ENCODE peak calls at places on chromosome 5, in nine cellular contexts. N, D, Y, C, Q, L, E, A and O are unnamed samples.

GRCh38 chr5:2904399-2904798 is 152.9 kb upstream of the IRX2 start:
- DNase-seq in N (peak), D (no peak), Y (no peak), C (no peak), Q (no peak), L (peak), E (no peak), A (no peak), O (no peak)

GRCh38 chr5:57470339-57470738 is 12.3 kb downstream of the ACTBL2 start:
- DNase-seq in N (no peak), D (no peak), Y (no peak), C (no peak), Q (no peak), L (no peak), E (no peak), A (no peak), O (no peak)

GRCh38 chr5:38926121-38926520 is 80.3 kb downstream of the OSMR start:
- DNase-seq in N (no peak), D (peak), Y (peak), C (no peak), Q (no peak), L (no peak), E (no peak), A (no peak), O (no peak)

GRCh38 chr5:144028644-144029043 is 141.8 kb downstream of the YIPF5 start:
- DNase-seq in N (no peak), D (peak), Y (peak), C (peak), Q (no peak), L (no peak), E (no peak), A (no peak), O (no peak)

GRCh38 chr5:172630482-172630881 is 10.6 kb upstream of the NEURL1B start:
- DNase-seq in N (no peak), D (no peak), Y (no peak), C (no peak), Q (peak), L (peak), E (no peak), A (no peak), O (no peak)

GRCh38 chr5:2762744-2763532 is 11.5 kb upstream of the IRX2 start:
- DNase-seq in N (no peak), D (no peak), Y (no peak), C (no peak), Q (no peak), L (no peak), E (no peak), A (no peak), O (no peak)

GRCh38 chr5:5497132-5497748 is 74.8 kb downstream of the ICE1 start:
- DNase-seq in N (no peak), D (peak), Y (peak), C (peak), Q (peak), L (no peak), E (no peak), A (peak), O (peak)

GRCh38 chr5:149829954-149830353 is 99.8 kb downstream of the PPARGC1B start:
- DNase-seq in N (no peak), D (no peak), Y (no peak), C (no peak), Q (no peak), L (no peak), E (no peak), A (no peak), O (peak)

GRCh38 chr5:157049605-157050004 is 9.3 kb downstream of the HAVCR1 start:
- DNase-seq in N (no peak), D (no peak), Y (no peak), C (no peak), Q (no peak), L (no peak), E (no peak), A (no peak), O (no peak)

GRCh38 chr5:10250804-10251276 is 760 bp downstream of the CCT5 start:
- DNase-seq in N (no peak), D (peak), Y (peak), C (no peak), Q (no peak), L (no peak), E (no peak), A (no peak), O (peak)

GRCh38 chr5:113806250-113806649 is 292.8 kb downstream of the YTHDC2 start:
- DNase-seq in N (no peak), D (peak), Y (peak), C (no peak), Q (no peak), L (no peak), E (no peak), A (no peak), O (no peak)

GRCh38 chr5:66896207-66896606 is 300.0 kb downstream of the MAST4 start:
- DNase-seq in N (no peak), D (no peak), Y (peak), C (no peak), Q (no peak), L (no peak), E (no peak), A (no peak), O (peak)

GRCh38 chr5:68647743-68648142 is 432.2 kb downstream of the PIK3R1 start:
- DNase-seq in N (no peak), D (no peak), Y (no peak), C (no peak), Q (no peak), L (no peak), E (no peak), A (no peak), O (no peak)

GRCh38 chr5:10701567-10702039 is 59.4 kb downstream of the DAP start:
- DNase-seq in N (no peak), D (peak), Y (peak), C (no peak), Q (no peak), L (no peak), E (no peak), A (no peak), O (peak)

GRCh38 chr5:55232194-55232984 is 1.0 kb downstream of the CCNO start:
- DNase-seq in N (no peak), D (peak), Y (no peak), C (peak), Q (peak), L (no peak), E (peak), A (no peak), O (peak)

GRCh38 chr5:1368236-1368635 is 23.3 kb upstream of the CLPTM1L start:
- DNase-seq in N (no peak), D (no peak), Y (no peak), C (no peak), Q (no peak), L (no peak), E (no peak), A (no peak), O (no peak)

GRCh38 chr5:61334224-61335196 is 2.5 kb downstream of the ZSWIM6 start:
- DNase-seq in N (no peak), D (peak), Y (peak), C (no peak), Q (no peak), L (no peak), E (no peak), A (no peak), O (no peak)

GRCh38 chr5:107651326-107651725 is 19.4 kb downstream of the EFNA5 start:
- DNase-seq in N (no peak), D (no peak), Y (no peak), C (no peak), Q (no peak), L (no peak), E (no peak), A (no peak), O (no peak)

GRCh38 chr5:57171818-57172465 is 1.9 kb upstream of the GPBP1 start:
- DNase-seq in N (no peak), D (no peak), Y (peak), C (no peak), Q (peak), L (peak), E (peak), A (no peak), O (peak)

GRCh38 chr5:130268489-130268888 is 364.2 kb downstream of the CHSY3 start:
- DNase-seq in N (no peak), D (no peak), Y (no peak), C (no peak), Q (no peak), L (no peak), E (no peak), A (no peak), O (no peak)

GRCh38 chr5:155260798-155261197 is 247.2 kb downstream of the KIF4B start:
- DNase-seq in N (no peak), D (no peak), Y (no peak), C (no peak), Q (no peak), L (no peak), E (no peak), A (no peak), O (peak)

GRCh38 chr5:9278925-9279603 is 266.8 kb downstream of the SEMA5A start:
- DNase-seq in N (no peak), D (no peak), Y (no peak), C (no peak), Q (no peak), L (no peak), E (no peak), A (no peak), O (no peak)

GRCh38 chr5:14191325-14191724 is 48.2 kb downstream of the TRIO start:
- DNase-seq in N (no peak), D (no peak), Y (no peak), C (no peak), Q (no peak), L (no peak), E (no peak), A (no peak), O (no peak)

GRCh38 chr5:94045839-94046782 is 304.7 kb upstream of the POU5F2 start:
- DNase-seq in N (no peak), D (no peak), Y (no peak), C (no peak), Q (no peak), L (no peak), E (no peak), A (no peak), O (no peak)

GRCh38 chr5:132853323-132853722 is 12.9 kb downstream of the GDF9 start:
- DNase-seq in N (no peak), D (no peak), Y (no peak), C (no peak), Q (no peak), L (no peak), E (peak), A (no peak), O (no peak)
- TF ChIP-seq POLR2A in N (no peak), D (no peak), Y (no peak), C (no peak), Q (no peak), L (no peak), E (no peak), A (no peak), O (no peak)

GRCh38 chr5:139460457-139460856 is 2.1 kb downstream of the ECSCR start:
- DNase-seq in N (no peak), D (no peak), Y (no peak), C (no peak), Q (no peak), L (no peak), E (no peak), A (no peak), O (no peak)
- TF ChIP-seq POLR2A in N (no peak), D (no peak), Y (no peak), C (no peak), Q (no peak), L (no peak), E (no peak), A (no peak), O (no peak)

DNA sequence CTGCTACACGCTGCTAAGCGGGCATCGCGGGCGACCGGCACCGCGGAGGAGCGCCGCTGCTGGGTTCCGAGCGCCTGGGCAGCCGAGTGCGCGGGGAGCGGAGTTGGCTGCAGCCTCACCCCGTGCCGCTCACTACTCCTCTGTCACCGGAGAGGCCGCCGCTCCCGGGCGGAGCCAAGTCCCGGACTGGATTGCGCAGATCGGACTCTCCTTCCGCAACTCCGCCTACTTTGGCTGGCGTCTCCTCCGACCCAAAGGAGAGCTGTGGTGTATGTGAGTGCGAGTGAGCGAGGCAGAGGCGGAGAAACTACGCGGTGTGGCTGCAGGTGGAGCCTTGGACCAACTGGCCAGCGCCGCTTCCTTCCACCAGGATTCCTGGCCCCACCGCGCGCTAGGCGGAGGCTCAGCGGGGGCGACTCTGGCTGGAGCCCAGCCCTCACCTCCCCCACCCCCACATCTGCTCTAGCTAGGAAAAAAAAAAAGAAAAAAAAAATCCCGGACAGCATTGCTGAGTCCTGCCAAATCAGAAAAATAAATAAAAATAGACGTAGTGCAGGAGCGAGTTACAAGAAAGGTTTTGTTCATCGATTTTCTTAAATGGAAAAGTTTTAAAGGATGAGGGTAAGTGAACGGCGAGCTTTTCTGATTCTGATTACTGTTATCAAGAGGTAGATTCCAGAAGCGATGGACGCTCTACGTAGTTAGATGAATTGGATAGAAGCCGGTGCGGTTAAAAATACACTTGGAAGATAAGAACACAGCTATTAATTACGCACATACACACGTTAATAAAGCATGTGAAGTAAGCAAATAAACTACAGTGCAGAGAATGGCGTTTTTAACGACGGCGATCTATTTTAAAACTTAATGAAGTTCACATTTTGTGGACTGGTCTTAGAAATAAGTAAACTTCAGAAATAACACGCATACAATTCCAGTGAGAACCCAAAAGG is at the start of gene SEMA6A:
- DNase-seq in N (peak), D (peak), Y (peak), C (peak), Q (peak), L (peak), E (peak), A (peak), O (peak)
- TF ChIP-seq POLR2A in N (no peak), D (no peak), Y (no peak), C (no peak), Q (peak), L (no peak), E (no peak), A (peak), O (no peak)

DNA sequence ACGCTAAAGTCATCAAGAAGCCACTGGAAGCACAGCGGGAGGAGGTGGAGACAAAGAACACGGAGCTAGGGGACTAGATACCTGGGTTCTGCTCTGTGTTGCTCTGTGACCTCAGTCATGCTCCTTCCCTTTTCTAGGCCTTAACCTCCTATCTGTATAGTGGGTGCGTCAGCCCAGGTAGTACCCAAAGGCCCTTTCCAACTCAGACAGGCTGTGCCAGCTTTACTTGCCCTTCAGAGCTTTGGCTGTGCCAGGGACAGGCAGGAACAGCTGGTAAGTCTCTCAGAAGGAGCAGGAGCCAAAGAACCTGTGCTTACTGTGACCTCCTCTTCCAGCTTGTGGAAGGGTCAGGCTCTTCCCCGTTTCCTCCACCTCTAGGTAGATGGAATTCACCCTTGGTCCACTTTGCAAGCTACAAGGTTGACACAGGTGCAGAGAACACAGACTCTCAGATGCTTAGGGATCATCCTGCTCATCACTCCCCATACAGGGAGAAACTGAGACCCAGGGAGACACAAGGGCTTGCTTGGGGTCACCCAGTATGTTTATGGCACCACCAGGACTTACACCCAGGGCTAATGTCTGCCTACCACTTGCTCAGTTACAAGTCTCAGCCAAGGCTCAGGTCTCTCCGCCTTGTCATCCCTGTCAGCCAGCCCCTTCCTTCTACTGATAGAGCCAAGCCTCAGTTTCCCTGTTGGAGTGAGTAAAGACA is 1.7 kb downstream of the CCDC69 start:
- DNase-seq in N (no peak), D (no peak), Y (no peak), C (no peak), Q (no peak), L (no peak), E (no peak), A (no peak), O (no peak)
- TF ChIP-seq POLR2A in N (no peak), D (no peak), Y (no peak), C (no peak), Q (no peak), L (no peak), E (no peak), A (peak), O (no peak)

GRCh38 chr5:103122242-103122641 is 2.1 kb downstream of the PPIP5K2 start:
- DNase-seq in N (no peak), D (no peak), Y (no peak), C (no peak), Q (no peak), L (no peak), E (no peak), A (no peak), O (no peak)
- TF ChIP-seq POLR2A in N (no peak), D (no peak), Y (no peak), C (no peak), Q (no peak), L (no peak), E (no peak), A (no peak), O (no peak)